ENCODE peak calls at places on chromosomes 7 and 10, in five cellular contexts. V is iPS DF 6.9; E is C1 segment of cervical spinal cord; H is iris pigment epithelial cell; O is activated CD8-positive, alpha-beta memory T cell treated with anti-CD3 and anti-CD28 coated beads, Interleukin-2, amount 10 ng/mL, durations not matched to agents 7 days and 5 days. W is an unnamed sample.

GRCh38 chr7:137151056-137151731 is 192.3 kb downstream of the PTN start:
- DNase-seq in V (no peak), E (no peak), H (peak; percentile 78), O (no peak), W (no peak)

GRCh38 chr10:68813554-68813953 is 13.8 kb upstream of the STOX1 start:
- DNase-seq in V (no peak), E (no peak), H (no peak), O (no peak), W (no peak)

GRCh38 chr10:80535671-80536360 is 1.9 kb upstream of the SH2D4B start:
- DNase-seq in V (no peak), E (no peak), H (no peak), O (peak; percentile 87), W (peak; percentile 29)

GRCh38 chr7:117759950-117760640 is 113.1 kb downstream of the CTTNBP2 start:
- DNase-seq in V (no peak), E (no peak), H (peak; percentile 16), O (no peak), W (no peak)

GRCh38 chr7:5507026-5507425 is 83.4 kb upstream of the TNRC18 start:
- DNase-seq in V (no peak), E (no peak), H (no peak), O (no peak), W (no peak)

GRCh38 chr10:132714096-132714721 is 71.7 kb downstream of the NKX6-2 start:
- DNase-seq in V (no peak), E (peak; percentile 81), H (no peak), O (no peak), W (peak; percentile 5)

GRCh38 chr10:132158122-132158741 is 28.5 kb upstream of the DPYSL4 start:
- DNase-seq in V (no peak), E (no peak), H (no peak), O (no peak), W (no peak)

GRCh38 chr7:2384354-2385243 is 18.8 kb upstream of the CHST12 start:
- DNase-seq in V (no peak), E (no peak), H (no peak), O (no peak), W (no peak)

GRCh38 chr10:26621889-26622681 is 75.4 kb upstream of the PDSS1 start:
- DNase-seq in V (no peak), E (no peak), H (peak; percentile 7), O (no peak), W (peak; percentile 62)